ENCODE peak calls at places on chromosomes 3 and 15, in seven cellular contexts. B is brain microvascular endothelial cell; T is prostate gland; M is SJSA1; Y is Peyer's patch; O is CD8-positive, alpha-beta memory T cell; H is tibial nerve. X is an unnamed sample.

GRCh38 chr15:50321680-50322079 is 33.3 kb downstream of the GABPB1 start:
- DNase-seq in B (no peak), T (no peak), M (no peak), Y (no peak), O (no peak), H (no peak), X (no peak)

GRCh38 chr3:37996785-37997301 is 6.3 kb downstream of the VILL start:
- DNase-seq in B (peak), T (peak), M (peak), Y (peak), O (peak), H (peak), X (peak)

GRCh38 chr3:49357466-49358216 is 512 bp downstream of the GPX1 start:
- DNase-seq in B (peak), T (peak), M (peak), Y (peak), O (peak), H (peak), X (peak)

GRCh38 chr3:56323986-56324420 is 144.3 kb downstream of the ERC2 start:
- DNase-seq in B (peak), T (no peak), M (peak), Y (no peak), O (no peak), H (no peak), X (peak)

GRCh38 chr3:45223889-45224730 is 2.0 kb downstream of the TMEM158 start:
- DNase-seq in B (peak), T (no peak), M (no peak), Y (no peak), O (no peak), H (no peak), X (no peak)

GRCh38 chr15:59866642-59867041 is 137.5 kb upstream of the FOXB1 start:
- DNase-seq in B (no peak), T (no peak), M (no peak), Y (no peak), O (no peak), H (no peak), X (no peak)

GRCh38 chr15:54604963-54605362 is 591.8 kb downstream of the RSL24D1 start:
- DNase-seq in B (no peak), T (no peak), M (no peak), Y (no peak), O (no peak), H (no peak), X (no peak)

GRCh38 chr15:75307778-75308390 is 25.2 kb downstream of the GOLGA6D start:
- DNase-seq in B (peak), T (no peak), M (peak), Y (no peak), O (no peak), H (no peak), X (no peak)

GRCh38 chr3:31105438-31106077 is 211.1 kb upstream of the GADL1 start:
- DNase-seq in B (peak), T (no peak), M (peak), Y (no peak), O (no peak), H (no peak), X (no peak)

GRCh38 chr3:17605032-17605431 is 137.4 kb downstream of the TBC1D5 start:
- DNase-seq in B (peak), T (no peak), M (no peak), Y (no peak), O (no peak), H (no peak), X (no peak)

GRCh38 chr3:165839296-165840076 is 2.3 kb upstream of the BCHE start:
- DNase-seq in B (no peak), T (no peak), M (no peak), Y (no peak), O (no peak), H (no peak), X (no peak)

GRCh38 chr3:15271030-15271429 is 61.4 kb downstream of the SH3BP5 start:
- DNase-seq in B (no peak), T (no peak), M (peak), Y (no peak), O (no peak), H (no peak), X (no peak)
- H3K27ac ChIP-seq in B (no peak), T (no peak), M (no peak), Y (no peak), O (no peak), H (no peak), X (no peak)

GRCh38 chr3:149016242-149016641 is 24.9 kb downstream of the GYG1 start:
- DNase-seq in B (no peak), T (no peak), M (no peak), Y (no peak), O (no peak), H (no peak), X (no peak)
- H3K27ac ChIP-seq in B (peak), T (peak), M (no peak), Y (no peak), O (no peak), H (no peak), X (peak)

DNA sequence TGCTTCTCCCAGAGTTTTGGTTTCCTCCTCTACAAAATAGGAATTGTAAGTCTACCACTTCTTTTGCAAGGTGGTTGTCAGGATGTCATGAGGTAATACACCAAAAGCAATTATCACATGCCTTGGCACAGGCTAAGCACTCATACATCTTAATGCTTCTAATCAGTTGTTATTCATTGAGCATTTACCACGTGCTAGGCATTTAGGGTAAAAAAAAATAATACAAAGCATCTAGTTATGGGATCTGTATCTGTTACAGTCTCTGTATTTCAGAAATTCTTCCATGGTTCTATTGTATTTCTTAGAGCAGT is 1.5 kb downstream of the ST3GAL6 start:
- DNase-seq in B (no peak), T (no peak), M (no peak), Y (no peak), O (no peak), H (no peak), X (no peak)
- H3K27ac ChIP-seq in B (no peak), T (no peak), M (no peak), Y (no peak), O (no peak), H (no peak), X (no peak)

GRCh38 chr3:11640009-11640673 is 3.6 kb downstream of the VGLL4 start:
- DNase-seq in B (no peak), T (no peak), M (no peak), Y (no peak), O (no peak), H (no peak), X (no peak)

GRCh38 chr3:11641316-11641682 is 2.4 kb downstream of the VGLL4 start:
- DNase-seq in B (no peak), T (no peak), M (no peak), Y (no peak), O (no peak), H (no peak), X (no peak)

GRCh38 chr3:11636372-11636760 is 7.3 kb downstream of the VGLL4 start:
- DNase-seq in B (no peak), T (no peak), M (no peak), Y (no peak), O (no peak), H (no peak), X (no peak)

GRCh38 chr3:11637901-11638668 is 5.6 kb downstream of the VGLL4 start:
- DNase-seq in B (no peak), T (no peak), M (no peak), Y (no peak), O (no peak), H (no peak), X (no peak)

DNA sequence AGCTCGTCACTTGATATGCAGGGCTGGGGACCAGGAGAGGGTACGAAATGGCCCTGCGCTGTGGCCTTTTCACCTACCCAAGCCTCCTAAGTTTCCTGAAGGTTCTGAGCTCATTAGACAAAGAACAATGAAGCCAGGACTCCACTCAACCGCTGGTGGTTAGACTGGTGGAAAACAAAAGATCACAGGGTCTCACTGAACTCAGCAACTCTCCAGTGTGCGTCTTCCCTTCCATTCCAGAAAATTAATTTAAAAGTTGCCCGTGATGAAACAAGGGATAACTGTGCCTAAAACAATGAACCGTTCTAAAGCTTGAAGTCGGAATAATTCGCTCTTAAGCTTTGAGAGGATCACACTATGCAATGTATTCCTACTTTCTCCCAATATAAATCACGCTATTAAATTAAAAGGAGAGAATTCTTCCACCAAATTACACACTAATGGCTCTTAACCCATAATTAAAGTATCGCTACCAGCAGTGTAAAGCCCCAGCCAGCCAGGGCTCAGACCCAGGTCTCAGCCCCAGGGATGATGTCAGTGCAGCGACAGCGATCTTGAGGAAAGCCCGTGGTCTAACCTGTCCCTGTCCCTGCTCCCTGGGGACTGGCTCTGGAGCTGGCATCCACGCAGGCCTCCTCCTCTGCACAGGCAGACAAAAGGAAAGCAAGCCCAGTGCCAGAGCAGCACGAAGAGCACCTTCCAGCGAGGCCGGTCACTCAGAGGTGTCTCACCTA is 4.9 kb downstream of the VGLL4 start:
- DNase-seq in B (no peak), T (peak), M (no peak), Y (no peak), O (no peak), H (no peak), X (no peak)
- H3K27ac ChIP-seq in B (peak), T (peak), M (peak), Y (peak), O (no peak), H (peak), X (peak)

GRCh38 chr3:128279594-128279880 is 126.3 kb downstream of the EEFSEC start:
- DNase-seq in B (no peak), T (no peak), M (no peak), Y (no peak), O (no peak), H (no peak), X (no peak)

GRCh38 chr3:128278130-128278529 is 124.8 kb downstream of the EEFSEC start:
- DNase-seq in B (no peak), T (no peak), M (no peak), Y (no peak), O (no peak), H (no peak), X (no peak)

GRCh38 chr3:128277378-128278049 is 124.2 kb downstream of the EEFSEC start:
- DNase-seq in B (no peak), T (no peak), M (no peak), Y (no peak), O (no peak), H (no peak), X (peak)

GRCh38 chr3:128280466-128281455 is 127.5 kb downstream of the EEFSEC start:
- DNase-seq in B (no peak), T (no peak), M (no peak), Y (no peak), O (no peak), H (no peak), X (no peak)

GRCh38 chr3:128278761-128279593 is 125.7 kb downstream of the EEFSEC start:
- DNase-seq in B (peak), T (peak), M (peak), Y (no peak), O (no peak), H (peak), X (peak)
- H3K27ac ChIP-seq in B (no peak), T (no peak), M (no peak), Y (no peak), O (no peak), H (peak), X (no peak)

GRCh38 chr15:48389701-48390143 is 58.5 kb downstream of the DUT start:
- DNase-seq in B (no peak), T (no peak), M (no peak), Y (no peak), O (no peak), H (no peak), X (no peak)

GRCh38 chr15:48392356-48392755 is 61.1 kb downstream of the DUT start:
- DNase-seq in B (no peak), T (peak), M (no peak), Y (no peak), O (no peak), H (peak), X (peak)

GRCh38 chr15:48393650-48394049 is 62.4 kb downstream of the DUT start:
- DNase-seq in B (no peak), T (peak), M (no peak), Y (no peak), O (no peak), H (no peak), X (peak)

GRCh38 chr15:48394172-48394571 is 62.9 kb downstream of the DUT start:
- DNase-seq in B (no peak), T (peak), M (no peak), Y (no peak), O (no peak), H (no peak), X (peak)

GRCh38 chr15:48391950-48392349 is 60.7 kb downstream of the DUT start:
- DNase-seq in B (no peak), T (no peak), M (no peak), Y (no peak), O (no peak), H (no peak), X (no peak)
- H3K27ac ChIP-seq in B (no peak), T (peak), M (no peak), Y (no peak), O (no peak), H (peak), X (peak)